ENCODE peak calls at places on chromosomes 4 and X, in five cellular contexts. One of them, this sample, is unnamed.

GRCh38 chr4:74016068-74016467 is 17.6 kb upstream of the CXCL5 start:
- DNase-seq in stimulated activated CD8-positive, alpha-beta memory T cell treated with anti-CD3 and anti-CD28 coated beads, Interleukin-4, amount 100 ng/mL, for 24 hours: no peak
- DNase-seq in stimulated activated CD4-positive, alpha-beta T cell treated with anti-CD3 and anti-CD28 coated beads, Interleukin-2, amount 100 ng/mL, for 48 hours: no peak
- DNase-seq in HCEC 1CT: peak
- DNase-seq in activated T-cell treated with anti-CD3 and anti-CD28 coated beads for 24 hours: no peak
- DNase-seq in this sample: no peak

GRCh38 chr4:5905714-5906113 is 12.8 kb upstream of the CRMP1 start:
- DNase-seq in stimulated activated CD8-positive, alpha-beta memory T cell treated with anti-CD3 and anti-CD28 coated beads, Interleukin-4, amount 100 ng/mL, for 24 hours: no peak
- DNase-seq in stimulated activated CD4-positive, alpha-beta T cell treated with anti-CD3 and anti-CD28 coated beads, Interleukin-2, amount 100 ng/mL, for 48 hours: no peak
- DNase-seq in HCEC 1CT: no peak
- DNase-seq in activated T-cell treated with anti-CD3 and anti-CD28 coated beads for 24 hours: no peak
- DNase-seq in this sample: no peak

GRCh38 chrX:113260474-113260873 is 419.8 kb upstream of the AMOT start:
- DNase-seq in stimulated activated CD8-positive, alpha-beta memory T cell treated with anti-CD3 and anti-CD28 coated beads, Interleukin-4, amount 100 ng/mL, for 24 hours: no peak
- DNase-seq in stimulated activated CD4-positive, alpha-beta T cell treated with anti-CD3 and anti-CD28 coated beads, Interleukin-2, amount 100 ng/mL, for 48 hours: no peak
- DNase-seq in HCEC 1CT: peak
- DNase-seq in activated T-cell treated with anti-CD3 and anti-CD28 coated beads for 24 hours: no peak
- DNase-seq in this sample: no peak

GRCh38 chr4:85644061-85644460 is 169.1 kb downstream of the ARHGAP24 start:
- DNase-seq in stimulated activated CD8-positive, alpha-beta memory T cell treated with anti-CD3 and anti-CD28 coated beads, Interleukin-4, amount 100 ng/mL, for 24 hours: no peak
- DNase-seq in stimulated activated CD4-positive, alpha-beta T cell treated with anti-CD3 and anti-CD28 coated beads, Interleukin-2, amount 100 ng/mL, for 48 hours: no peak
- DNase-seq in HCEC 1CT: no peak
- DNase-seq in activated T-cell treated with anti-CD3 and anti-CD28 coated beads for 24 hours: no peak
- DNase-seq in this sample: no peak

GRCh38 chr4:174764105-174764729 is 64.8 kb downstream of the GLRA3 start:
- DNase-seq in stimulated activated CD8-positive, alpha-beta memory T cell treated with anti-CD3 and anti-CD28 coated beads, Interleukin-4, amount 100 ng/mL, for 24 hours: no peak
- DNase-seq in stimulated activated CD4-positive, alpha-beta T cell treated with anti-CD3 and anti-CD28 coated beads, Interleukin-2, amount 100 ng/mL, for 48 hours: no peak
- DNase-seq in HCEC 1CT: peak
- DNase-seq in activated T-cell treated with anti-CD3 and anti-CD28 coated beads for 24 hours: no peak
- DNase-seq in this sample: no peak

GRCh38 chr4:89491731-89492235 is 184.2 kb upstream of the GPRIN3 start:
- DNase-seq in stimulated activated CD8-positive, alpha-beta memory T cell treated with anti-CD3 and anti-CD28 coated beads, Interleukin-4, amount 100 ng/mL, for 24 hours: no peak
- DNase-seq in stimulated activated CD4-positive, alpha-beta T cell treated with anti-CD3 and anti-CD28 coated beads, Interleukin-2, amount 100 ng/mL, for 48 hours: no peak
- DNase-seq in HCEC 1CT: no peak
- DNase-seq in activated T-cell treated with anti-CD3 and anti-CD28 coated beads for 24 hours: no peak
- DNase-seq in this sample: no peak

GRCh38 chr4:145218251-145218650 is 37.9 kb upstream of the OTUD4 start:
- DNase-seq in stimulated activated CD8-positive, alpha-beta memory T cell treated with anti-CD3 and anti-CD28 coated beads, Interleukin-4, amount 100 ng/mL, for 24 hours: no peak
- DNase-seq in stimulated activated CD4-positive, alpha-beta T cell treated with anti-CD3 and anti-CD28 coated beads, Interleukin-2, amount 100 ng/mL, for 48 hours: no peak
- DNase-seq in HCEC 1CT: no peak
- DNase-seq in activated T-cell treated with anti-CD3 and anti-CD28 coated beads for 24 hours: no peak
- DNase-seq in this sample: no peak

GRCh38 chr4:61202100-61202637 is 2.0 kb downstream of the ADGRL3 start:
- DNase-seq in stimulated activated CD8-positive, alpha-beta memory T cell treated with anti-CD3 and anti-CD28 coated beads, Interleukin-4, amount 100 ng/mL, for 24 hours: no peak
- DNase-seq in stimulated activated CD4-positive, alpha-beta T cell treated with anti-CD3 and anti-CD28 coated beads, Interleukin-2, amount 100 ng/mL, for 48 hours: no peak
- DNase-seq in HCEC 1CT: no peak
- DNase-seq in activated T-cell treated with anti-CD3 and anti-CD28 coated beads for 24 hours: no peak
- DNase-seq in this sample: no peak

GRCh38 chrX:72393836-72394517 is 88.3 kb upstream of the CITED1 start:
- DNase-seq in stimulated activated CD8-positive, alpha-beta memory T cell treated with anti-CD3 and anti-CD28 coated beads, Interleukin-4, amount 100 ng/mL, for 24 hours: no peak
- DNase-seq in stimulated activated CD4-positive, alpha-beta T cell treated with anti-CD3 and anti-CD28 coated beads, Interleukin-2, amount 100 ng/mL, for 48 hours: no peak
- DNase-seq in HCEC 1CT: no peak
- DNase-seq in activated T-cell treated with anti-CD3 and anti-CD28 coated beads for 24 hours: no peak
- DNase-seq in this sample: no peak

GRCh38 chr4:24937176-24937575 is 24.3 kb upstream of the CCDC149 start:
- DNase-seq in stimulated activated CD8-positive, alpha-beta memory T cell treated with anti-CD3 and anti-CD28 coated beads, Interleukin-4, amount 100 ng/mL, for 24 hours: no peak
- DNase-seq in stimulated activated CD4-positive, alpha-beta T cell treated with anti-CD3 and anti-CD28 coated beads, Interleukin-2, amount 100 ng/mL, for 48 hours: no peak
- DNase-seq in HCEC 1CT: no peak
- DNase-seq in activated T-cell treated with anti-CD3 and anti-CD28 coated beads for 24 hours: no peak
- DNase-seq in this sample: no peak

GRCh38 chr4:151658959-151659593 is 101.7 kb downstream of the GATB start:
- DNase-seq in stimulated activated CD8-positive, alpha-beta memory T cell treated with anti-CD3 and anti-CD28 coated beads, Interleukin-4, amount 100 ng/mL, for 24 hours: no peak
- DNase-seq in stimulated activated CD4-positive, alpha-beta T cell treated with anti-CD3 and anti-CD28 coated beads, Interleukin-2, amount 100 ng/mL, for 48 hours: no peak
- DNase-seq in HCEC 1CT: no peak
- DNase-seq in activated T-cell treated with anti-CD3 and anti-CD28 coated beads for 24 hours: no peak
- DNase-seq in this sample: peak